ENCODE peak calls at places on chromosomes 4 and X, in nine cellular contexts. O is effector memory CD8-positive, alpha-beta T cell; U is NCI-H1092 treated with DMSO at 0.1 percent for 48 hours; I is endodermal cell; N is NCI-H2107; Q is tibial nerve; E is NCI-H1105; H is astrocyte of the spinal cord; T is HEK293T. P is an unnamed sample.

GRCh38 chr4:18850763-18851331 is 829.3 kb upstream of the LCORL start:
- DNase-seq in O (no peak), U (peak; percentile 48), I (no peak), N (no peak), Q (no peak), E (peak; percentile 19), H (no peak), T (no peak), P (no peak)

GRCh38 chrX:106875151-106875550 is 28.0 kb downstream of the RIPPLY1 start:
- DNase-seq in O (no peak), U (no peak), I (no peak), N (no peak), Q (no peak), E (no peak), H (no peak), T (no peak), P (no peak)

GRCh38 chr4:40475609-40476008 is 140.5 kb downstream of the CHRNA9 start:
- DNase-seq in O (no peak), U (peak; percentile 93), I (no peak), N (peak; percentile 2), Q (no peak), E (no peak), H (no peak), T (no peak), P (no peak)

GRCh38 chrX:72060196-72060974 is 71.3 kb downstream of the RTL5 start:
- DNase-seq in O (no peak), U (peak; percentile 28), I (peak; percentile 68), N (peak; percentile 2), Q (no peak), E (peak; percentile 22), H (no peak), T (no peak), P (no peak)

GRCh38 chr4:164383187-164384181 is 370.4 kb upstream of the SMIM31 start:
- DNase-seq in O (no peak), U (no peak), I (peak; percentile 86), N (peak; percentile 1), Q (peak; percentile 21), E (peak; percentile 14), H (peak; percentile 70), T (no peak), P (no peak)

GRCh38 chr4:75699299-75699698 is 25.1 kb upstream of the USO1 start:
- DNase-seq in O (no peak), U (no peak), I (no peak), N (no peak), Q (no peak), E (no peak), H (no peak), T (no peak), P (no peak)

GRCh38 chr4:83855044-83855443 is 319.1 kb downstream of the GPAT3 start:
- DNase-seq in O (no peak), U (no peak), I (no peak), N (no peak), Q (no peak), E (no peak), H (peak; percentile 94), T (no peak), P (no peak)

GRCh38 chr4:46016306-46016705 is 107.5 kb downstream of the GABRG1 start:
- DNase-seq in O (no peak), U (no peak), I (no peak), N (no peak), Q (no peak), E (no peak), H (no peak), T (no peak), P (no peak)

GRCh38 chr4:104735174-104735573 is 240.5 kb upstream of the CXXC4 start:
- DNase-seq in O (no peak), U (peak; percentile 6), I (no peak), N (no peak), Q (no peak), E (no peak), H (no peak), T (no peak), P (no peak)